ENCODE peak calls at places on chromosomes 1 and 21, in six cellular contexts. Y is breast epithelium; G is HCT116; V is colonic mucosa; Z is WERI-Rb-1; B is CD8-positive, alpha-beta T cell. M is an unnamed sample.
A peak's percentile ranks its signal among the peaks of the same experiment; 100 is the strongest.

GRCh38 chr21:36744190-36744559 is 45.3 kb downstream of the SIM2 start:
- DNase-seq in Y (no peak), G (no peak), V (no peak), Z (no peak), B (no peak), M (no peak)

GRCh38 chr1:173409613-173410012 is 67.5 kb upstream of the PRDX6 start:
- DNase-seq in Y (no peak), G (no peak), V (no peak), Z (no peak), B (no peak), M (no peak)

GRCh38 chr21:45277101-45278045 is 10.3 kb downstream of the POFUT2 start:
- DNase-seq in Y (peak; percentile 43), G (no peak), V (no peak), Z (peak; percentile 7), B (peak; percentile 36), M (peak; percentile 62)

GRCh38 chr1:156491151-156491949 is 9.2 kb downstream of the MEF2D start:
- DNase-seq in Y (no peak), G (no peak), V (no peak), Z (no peak), B (no peak), M (no peak)

GRCh38 chr1:80441664-80442063 is 1359.1 kb upstream of the ADGRL2 start:
- DNase-seq in Y (no peak), G (no peak), V (no peak), Z (peak; percentile 10), B (no peak), M (no peak)

GRCh38 chr1:10539411-10540043 is 64.8 kb downstream of the PEX14 start:
- DNase-seq in Y (no peak), G (no peak), V (no peak), Z (no peak), B (peak; percentile 7), M (no peak)

GRCh38 chr1:156346636-156347035 is 8.3 kb downstream of the TSACC start:
- DNase-seq in Y (no peak), G (no peak), V (no peak), Z (peak; percentile 61), B (no peak), M (no peak)

GRCh38 chr1:209260146-209260545 is 323.4 kb upstream of the CAMK1G start:
- DNase-seq in Y (no peak), G (no peak), V (no peak), Z (no peak), B (no peak), M (no peak)

GRCh38 chr1:18088077-18088594 is 19.5 kb upstream of the IGSF21 start:
- DNase-seq in Y (no peak), G (no peak), V (no peak), Z (no peak), B (no peak), M (no peak)

GRCh38 chr1:232108598-232108997 is 482.0 kb downstream of the DISC1 start:
- DNase-seq in Y (no peak), G (no peak), V (no peak), Z (no peak), B (no peak), M (no peak)

GRCh38 chr1:17045140-17045539 is 8.7 kb downstream of the SDHB start:
- DNase-seq in Y (no peak), G (no peak), V (no peak), Z (no peak), B (no peak), M (no peak)

GRCh38 chr1:185402930-185403329 is 85.9 kb upstream of the IVNS1ABP start:
- DNase-seq in Y (no peak), G (no peak), V (no peak), Z (no peak), B (no peak), M (no peak)

GRCh38 chr1:229410692-229411433 is 23.0 kb downstream of the ACTA1 start:
- DNase-seq in Y (no peak), G (no peak), V (no peak), Z (peak; percentile 76), B (no peak), M (peak; percentile 47)

GRCh38 chr21:38083534-38083933 is 167.3 kb upstream of the KCNJ6 start:
- DNase-seq in Y (no peak), G (no peak), V (no peak), Z (no peak), B (no peak), M (no peak)

GRCh38 chr21:27448960-27449359 is 482.1 kb upstream of the ADAMTS5 start:
- DNase-seq in Y (no peak), G (no peak), V (no peak), Z (no peak), B (no peak), M (no peak)

GRCh38 chr1:180791806-180792205 is 120.9 kb upstream of the KIAA1614 start:
- DNase-seq in Y (no peak), G (no peak), V (no peak), Z (no peak), B (no peak), M (no peak)

GRCh38 chr1:203200059-203200553 is 13.6 kb upstream of the CHI3L1 start:
- DNase-seq in Y (no peak), G (no peak), V (no peak), Z (no peak), B (no peak), M (peak; percentile 77)

GRCh38 chr1:67572594-67573221 is 112.3 kb upstream of the GADD45A start:
- DNase-seq in Y (no peak), G (no peak), V (peak; percentile 84), Z (no peak), B (no peak), M (no peak)

GRCh38 chr1:11309385-11309784 is 36.4 kb downstream of the UBIAD1 start:
- DNase-seq in Y (no peak), G (no peak), V (no peak), Z (no peak), B (no peak), M (no peak)

GRCh38 chr1:202806845-202807366 is 1.3 kb downstream of the KDM5B start:
- DNase-seq in Y (no peak), G (no peak), V (peak; percentile 47), Z (peak; percentile 66), B (no peak), M (no peak)

GRCh38 chr1:50152236-50152635 is 43.5 kb downstream of the ELAVL4 start:
- DNase-seq in Y (no peak), G (no peak), V (no peak), Z (no peak), B (no peak), M (no peak)

GRCh38 chr1:207248544-207249206 is 72.8 kb upstream of the CD55 start:
- DNase-seq in Y (no peak), G (no peak), V (no peak), Z (no peak), B (no peak), M (no peak)

GRCh38 chr1:211842518-211842917 is 12.0 kb upstream of the LPGAT1 start:
- DNase-seq in Y (no peak), G (no peak), V (no peak), Z (no peak), B (no peak), M (no peak)

GRCh38 chr1:45669379-45669778 is 17.0 kb downstream of the GPBP1L1 start:
- DNase-seq in Y (no peak), G (no peak), V (no peak), Z (no peak), B (no peak), M (no peak)

GRCh38 chr1:156439771-156440183 is 60.8 kb downstream of the MEF2D start:
- DNase-seq in Y (no peak), G (no peak), V (no peak), Z (peak; percentile 61), B (no peak), M (no peak)

GRCh38 chr1:241473026-241473425 is 46.5 kb downstream of the FH start:
- DNase-seq in Y (no peak), G (no peak), V (no peak), Z (no peak), B (no peak), M (no peak)

GRCh38 chr1:12539320-12539704 is 78.7 kb downstream of the DHRS3 start:
- DNase-seq in Y (no peak), G (no peak), V (no peak), Z (no peak), B (no peak), M (no peak)

GRCh38 chr1:16076871-16077250 is 3.4 kb upstream of the FAM131C start:
- DNase-seq in Y (no peak), G (peak; percentile 59), V (no peak), Z (peak; percentile 58), B (no peak), M (no peak)

GRCh38 chr1:195664628-195665027 is 943.6 kb downstream of the KCNT2 start:
- DNase-seq in Y (no peak), G (no peak), V (no peak), Z (no peak), B (no peak), M (no peak)

GRCh38 chr1:42430286-42430685 is 25.5 kb downstream of the ZMYND12 start:
- DNase-seq in Y (no peak), G (no peak), V (no peak), Z (no peak), B (no peak), M (no peak)

GRCh38 chr21:30831194-30831765 is 1.7 kb upstream of the KRTAP7-1 start:
- DNase-seq in Y (no peak), G (peak; percentile 3), V (peak; percentile 22), Z (peak; percentile 30), B (peak; percentile 50), M (no peak)

DNA sequence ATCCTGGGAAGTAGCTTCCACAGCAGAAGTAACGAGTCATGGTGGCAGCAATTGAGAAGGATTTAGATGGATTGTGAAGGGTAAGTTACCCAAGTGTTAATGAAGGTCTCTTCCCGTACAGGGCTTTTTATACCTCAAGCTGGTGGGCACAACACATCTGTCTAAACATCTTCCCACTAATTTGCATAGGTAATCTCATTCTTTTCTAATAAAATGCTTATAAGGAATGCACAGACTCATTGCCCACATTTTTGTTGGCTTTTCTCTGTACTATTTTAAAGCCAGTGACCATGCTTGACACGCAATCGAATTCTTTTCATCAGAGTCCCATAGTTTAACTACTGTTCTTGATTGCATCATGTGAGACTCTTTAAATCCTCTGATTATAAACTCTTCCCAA is at the start of gene KRTAP7-1:
- DNase-seq in Y (no peak), G (no peak), V (no peak), Z (no peak), B (no peak), M (no peak)
- H3K9me3 ChIP-seq in Y (peaks cover 9% of the 10 kb centered on the region), G (no peaks in the 10 kb centered on the region), V (no peaks in the 10 kb centered on the region), Z (peaks cover 20% of the 10 kb centered on the region), B (no peaks in the 10 kb centered on the region), M (no peaks in the 10 kb centered on the region)

GRCh38 chr1:143720087-143721023 is 251.4 kb downstream of the FAM72C start:
- DNase-seq in Y (no peak), G (no peak), V (peak; percentile 78), Z (no peak), B (no peak), M (no peak)
- H3K9me3 ChIP-seq in Y (no peaks in the 10 kb centered on the region), G (no peaks in the 10 kb centered on the region), V (no peaks in the 10 kb centered on the region), Z (peaks cover 5% of the 10 kb centered on the region), B (no peaks in the 10 kb centered on the region), M (no peaks in the 10 kb centered on the region)

GRCh38 chr1:85624361-85624760 is 43.8 kb downstream of the CCN1 start:
- DNase-seq in Y (no peak), G (no peak), V (no peak), Z (no peak), B (no peak), M (no peak)
- H3K9me3 ChIP-seq in Y (peaks cover 14% of the 10 kb centered on the region), G (peaks cover 3% of the 10 kb centered on the region), V (no peaks in the 10 kb centered on the region), Z (peaks cover 14% of the 10 kb centered on the region), B (peaks cover 6% of the 10 kb centered on the region), M (no peaks in the 10 kb centered on the region)

GRCh38 chr1:97806996-97807395 is 113.8 kb downstream of the DPYD start:
- DNase-seq in Y (no peak), G (no peak), V (no peak), Z (no peak), B (no peak), M (no peak)

GRCh38 chr1:97805093-97805492 is 115.7 kb downstream of the DPYD start:
- DNase-seq in Y (no peak), G (no peak), V (no peak), Z (no peak), B (no peak), M (no peak)

GRCh38 chr1:97806336-97806735 is 114.5 kb downstream of the DPYD start:
- DNase-seq in Y (no peak), G (no peak), V (no peak), Z (no peak), B (no peak), M (no peak)
- H3K9me3 ChIP-seq in Y (no peaks in the 10 kb centered on the region), G (no peaks in the 10 kb centered on the region), V (no peaks in the 10 kb centered on the region), Z (no peaks in the 10 kb centered on the region), B (no peaks in the 10 kb centered on the region), M (no peaks in the 10 kb centered on the region)